ENCODE peak calls at places on chromosome 11, in ten cellular contexts. A is GM03348, E is HepG2, W is GM13977, F is NCI-H524, X is NCI-H2029, Z is HCT116, B is HTR-8/SVneo, L is left cardiac atrium, M is lower leg skin. U is an unnamed sample.

GRCh38 chr11:115363426-115363825 is 140.8 kb downstream of the CADM1 start:
- DNase-seq in F (no peak), Z (no peak), A (no peak), B (no peak), X (no peak), E (peak; percentile 7), M (no peak), W (no peak), L (no peak), U (no peak)

GRCh38 chr11:116257871-116258270 is 514.9 kb downstream of the BUD13 start:
- DNase-seq in A (no peak), Z (no peak), W (no peak), L (no peak), M (no peak), B (no peak), X (no peak), F (no peak), E (no peak), U (no peak)

GRCh38 chr11:15819679-15820286 is 536.6 kb downstream of the SOX6 start:
- DNase-seq in W (peak; percentile 34), Z (peak; percentile 29), E (peak; percentile 46), F (peak; percentile 34), A (peak; percentile 68), L (peak; percentile 75), X (peak; percentile 58), B (peak; percentile 10), M (peak; percentile 44), U (peak; percentile 82)

GRCh38 chr11:23192256-23192655 is 332.0 kb upstream of the CCDC179 start:
- DNase-seq in L (no peak), Z (no peak), F (no peak), X (no peak), B (no peak), M (no peak), W (no peak), A (no peak), E (no peak), U (no peak)

GRCh38 chr11:16615480-16615879 is 123.0 kb upstream of the C11orf58 start:
- DNase-seq in W (no peak), B (no peak), Z (no peak), E (no peak), X (no peak), A (no peak), F (no peak), L (no peak), M (no peak), U (no peak)

GRCh38 chr11:1059759-1060158 is 14.9 kb upstream of the MUC2 start:
- DNase-seq in A (no peak), E (no peak), L (no peak), M (no peak), F (peak; percentile 13), X (no peak), B (no peak), W (no peak), Z (no peak), U (no peak)

GRCh38 chr11:94325681-94326080 is 21.3 kb downstream of the IZUMO1R start:
- DNase-seq in W (peak; percentile 70), A (no peak), F (no peak), M (no peak), E (peak; percentile 39), X (no peak), L (no peak), Z (peak; percentile 41), B (no peak), U (no peak)

GRCh38 chr11:34044664-34045485 is 6.7 kb upstream of the CAPRIN1 start:
- DNase-seq in B (peak; percentile 54), W (no peak), X (no peak), Z (peak; percentile 41), E (no peak), L (peak; percentile 32), A (peak; percentile 52), M (peak; percentile 24), F (no peak), U (peak; percentile 52)

GRCh38 chr11:118610220-118610772 is 2.9 kb downstream of the PHLDB1 start:
- DNase-seq in F (no peak), Z (no peak), L (peak; percentile 35), A (no peak), W (no peak), X (no peak), E (no peak), B (no peak), M (no peak), U (no peak)